ENCODE peak calls at places on chromosomes 12 and 14, in five cellular contexts. G is IMR-90, C is HepG2, N is GM12878, D is SK-N-SH. F is an unnamed sample.

GRCh38 chr12:104458645-104459555 is 2.2 kb downstream of the CHST11 start:
- DNase-seq in C (no peak), N (no peak), G (no peak), D (peak; percentile 28), F (peak; percentile 23)

GRCh38 chr12:84698576-84699333 is 213.8 kb downstream of the SLC6A15 start:
- DNase-seq in N (no peak), C (no peak), G (no peak), D (no peak), F (no peak)

GRCh38 chr12:113322353-113322752 is 12.6 kb downstream of the SLC8B1 start:
- DNase-seq in G (peak; percentile 90), N (no peak), C (no peak), D (no peak), F (no peak)

GRCh38 chr14:43145361-43145760 is 1361.7 kb downstream of the FSCB start:
- DNase-seq in N (no peak), C (no peak), G (peak; percentile 34), D (no peak), F (no peak)

GRCh38 chr12:67025543-67026114 is 243.5 kb upstream of the CAND1 start:
- DNase-seq in G (no peak), N (no peak), C (peak; percentile 25), D (peak; percentile 57), F (peak; percentile 80)

GRCh38 chr14:99236386-99237133 is 35.4 kb downstream of the BCL11B start:
- DNase-seq in D (no peak), C (no peak), N (no peak), G (no peak), F (no peak)

GRCh38 chr14:76955575-76956252 is 72.8 kb downstream of the IRF2BPL start:
- DNase-seq in N (peak; percentile 66), D (no peak), C (peak; percentile 59), G (peak; percentile 59), F (peak; percentile 24)

GRCh38 chr12:67593041-67593870 is 55.3 kb upstream of the DYRK2 start:
- DNase-seq in D (no peak), C (no peak), G (peak; percentile 8), N (no peak), F (no peak)

GRCh38 chr12:52496590-52497071 is 3.6 kb upstream of the KRT6A start:
- DNase-seq in N (no peak), D (no peak), G (peak; percentile 40), C (no peak), F (no peak)

GRCh38 chr12:10559241-10559640 is 53.6 kb downstream of the EIF2S3B start:
- DNase-seq in D (no peak), C (no peak), N (no peak), G (no peak), F (no peak)

GRCh38 chr12:50017047-50017446 is 8.2 kb downstream of the RACGAP1 start:
- DNase-seq in G (peak; percentile 93), C (no peak), N (no peak), D (no peak), F (no peak)

GRCh38 chr14:78997811-78998210 is 827.6 kb downstream of the NRXN3 start:
- DNase-seq in N (no peak), C (no peak), D (peak; percentile 4), G (peak; percentile 71), F (no peak)

GRCh38 chr12:11664101-11664500 is 14.6 kb downstream of the ETV6 start:
- DNase-seq in G (no peak), D (no peak), N (no peak), C (no peak), F (no peak)

GRCh38 chr14:48771717-48772116 is 814.5 kb downstream of the RPS29 start:
- DNase-seq in G (peak; percentile 70), C (no peak), D (no peak), N (no peak), F (no peak)

GRCh38 chr12:109844983-109845841 is 12.0 kb upstream of the TRPV4 start:
- DNase-seq in N (peak; percentile 42), D (peak; percentile 96), G (peak; percentile 65), C (peak; percentile 75), F (peak; percentile 97)

GRCh38 chr14:44820230-44820964 is 141.3 kb downstream of the KLHL28 start:
- DNase-seq in C (no peak), G (no peak), D (no peak), N (no peak), F (no peak)

GRCh38 chr12:59182191-59182590 is 261.9 kb upstream of the LRIG3 start:
- DNase-seq in G (no peak), N (no peak), C (no peak), D (no peak), F (no peak)

GRCh38 chr12:27123642-27124041 is 41.3 kb upstream of the C12orf71 start:
- DNase-seq in N (no peak), C (peak; percentile 27), G (no peak), D (peak; percentile 9), F (peak; percentile 11)

GRCh38 chr14:92625213-92625612 is 111.6 kb downstream of the RIN3 start:
- DNase-seq in G (peak; percentile 96), C (no peak), D (no peak), N (no peak), F (no peak)

GRCh38 chr14:55911794-55912193 is 206.4 kb upstream of the PELI2 start:
- DNase-seq in N (no peak), G (no peak), D (no peak), C (no peak), F (no peak)

GRCh38 chr12:52687527-52688385 is 7.5 kb upstream of the KRT1 start:
- DNase-seq in C (no peak), G (no peak), N (no peak), D (no peak), F (no peak)

GRCh38 chr12:93624595-93625294 is 52.3 kb downstream of the SOCS2 start:
- DNase-seq in N (peak; percentile 63), D (no peak), G (peak; percentile 98), C (peak; percentile 52), F (peak; percentile 55)

GRCh38 chr14:58280954-58281787 is 17.2 kb upstream of the ARID4A start:
- DNase-seq in G (peak; percentile 92), C (no peak), N (peak; percentile 27), D (peak; percentile 33), F (peak; percentile 23)
- TF ChIP-seq MXI1 in G (no peak), C (no peak), N (no peak), D (no peak), F (no peak)

GRCh38 chr14:39376671-39377403 is 55.4 kb downstream of the FBXO33 start:
- DNase-seq in G (peak; percentile 40), D (no peak), C (peak; percentile 48), N (no peak), F (no peak)
- TF ChIP-seq MXI1 in G (no peak), D (no peak), C (no peak), N (no peak), F (no peak)

GRCh38 chr14:20846560-20846959 is 43.9 kb upstream of the RNASE1 start:
- DNase-seq in G (no peak), C (no peak), D (no peak), N (no peak), F (no peak)

GRCh38 chr14:20848955-20849570 is 42.1 kb upstream of the RNASE3 start:
- DNase-seq in C (peak; percentile 19), N (no peak), D (no peak), G (no peak), F (no peak)

DNA sequence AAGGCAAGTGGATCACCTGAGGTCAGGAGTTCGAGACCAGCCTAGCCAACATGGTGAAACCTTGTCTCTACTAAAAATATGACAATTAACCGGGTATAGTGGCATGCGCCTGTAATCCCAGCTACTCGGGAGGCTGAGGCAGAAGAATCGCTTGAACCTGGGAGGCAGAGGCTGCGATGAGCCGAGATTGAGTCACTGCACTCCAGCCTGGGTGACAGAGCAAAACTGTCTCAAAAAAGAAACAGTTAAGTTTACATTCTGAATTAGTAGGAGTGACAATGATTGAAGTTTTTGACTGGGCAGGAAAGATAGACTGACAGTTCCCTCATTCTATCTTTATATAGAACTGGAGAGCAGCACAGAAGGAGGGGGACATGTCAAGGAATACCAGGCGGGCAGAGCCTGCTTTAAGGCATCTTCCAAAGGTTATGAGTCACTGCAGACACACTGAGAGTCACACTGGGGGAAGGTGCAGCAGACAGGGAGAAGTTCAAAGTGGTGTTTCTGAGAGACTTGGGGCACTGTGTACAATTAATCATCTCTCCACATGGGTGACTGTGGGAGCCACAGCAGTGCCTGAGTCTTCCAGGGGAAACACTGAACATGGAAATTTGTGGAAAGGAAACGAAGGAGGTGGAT is 42.8 kb upstream of the RNASE3 start:
- DNase-seq in C (no peak), G (peak; percentile 19), D (no peak), N (no peak), F (no peak)
- TF ChIP-seq MXI1 in C (no peak), G (no peak), D (no peak), N (no peak), F (no peak)

GRCh38 chr12:14243941-14244340 is 121.5 kb upstream of the ATF7IP start:
- DNase-seq in D (no peak), G (no peak), C (no peak), N (no peak), F (no peak)

GRCh38 chr12:14240873-14241220 is 124.6 kb upstream of the ATF7IP start:
- DNase-seq in G (no peak), D (no peak), N (no peak), C (no peak), F (no peak)

GRCh38 chr12:14239935-14240872 is 125.3 kb upstream of the ATF7IP start:
- DNase-seq in D (peak; percentile 33), N (peak; percentile 75), G (no peak), C (no peak), F (no peak)

GRCh38 chr12:14239350-14239934 is 126.0 kb upstream of the ATF7IP start:
- DNase-seq in C (peak; percentile 85), N (peak; percentile 86), G (no peak), D (peak; percentile 45), F (no peak)

DNA sequence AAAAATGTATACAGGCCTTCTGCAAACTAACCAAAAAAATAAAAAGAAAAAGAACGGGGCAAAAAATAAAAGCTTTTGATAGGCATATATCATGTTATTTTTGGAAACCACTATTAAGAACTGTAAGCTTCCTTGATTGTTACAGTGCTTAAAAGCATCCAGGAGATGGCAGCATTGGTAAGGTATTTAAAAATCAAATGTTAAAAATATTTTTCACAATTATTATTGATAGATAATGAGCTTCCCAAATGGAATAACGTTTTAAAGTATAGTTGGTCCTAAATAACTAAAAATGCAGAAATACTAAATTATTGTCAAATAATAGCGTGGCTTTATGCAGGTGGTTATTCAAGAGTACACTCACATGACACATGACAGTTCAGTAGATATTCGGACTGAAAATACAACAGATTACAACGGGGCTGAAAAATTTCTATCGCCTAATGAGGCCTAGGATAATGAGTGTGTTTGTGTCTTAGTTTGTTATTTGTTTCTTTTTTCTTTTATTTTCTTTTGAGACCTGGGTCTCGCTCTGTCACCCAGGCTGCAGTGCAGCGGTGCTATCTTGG is 127.2 kb upstream of the ATF7IP start:
- DNase-seq in C (no peak), G (peak; percentile 55), D (no peak), N (no peak), F (no peak)
- TF ChIP-seq MXI1 in C (no peak), G (no peak), D (no peak), N (no peak), F (no peak)